ENCODE peak calls at places on chromosomes 2 and 18, in nine cellular contexts. One of them, this sample, is unnamed.
A peak's percentile ranks its signal among the peaks of the same experiment; 100 is the strongest.

GRCh38 chr2:1781291-1782080 is 37.2 kb upstream of the PXDN start:
- DNase-seq in prostate gland: no peak
- DNase-seq in cardiac muscle cell: no peak
- DNase-seq in epithelial cell of proximal tubule: no peak
- DNase-seq in fibroblast of lung: peak; percentile 55
- DNase-seq in HepG2: no peak
- DNase-seq in DND-41: no peak
- DNase-seq in CD8-positive, alpha-beta T cell: peak; percentile 33
- DNase-seq in PC-9: no peak
- DNase-seq in this sample: no peak

GRCh38 chr2:25692143-25692542 is 18.8 kb upstream of the DTNB start:
- DNase-seq in prostate gland: peak; percentile 82
- DNase-seq in cardiac muscle cell: no peak
- DNase-seq in epithelial cell of proximal tubule: no peak
- DNase-seq in fibroblast of lung: no peak
- DNase-seq in HepG2: peak; percentile 60
- DNase-seq in DND-41: no peak
- DNase-seq in CD8-positive, alpha-beta T cell: no peak
- DNase-seq in PC-9: peak; percentile 91
- DNase-seq in this sample: no peak

GRCh38 chr2:121898483-121898882 is 143.0 kb downstream of the TSN start:
- DNase-seq in prostate gland: no peak
- DNase-seq in cardiac muscle cell: no peak
- DNase-seq in epithelial cell of proximal tubule: peak; percentile 23
- DNase-seq in fibroblast of lung: peak; percentile 44
- DNase-seq in HepG2: no peak
- DNase-seq in DND-41: no peak
- DNase-seq in CD8-positive, alpha-beta T cell: no peak
- DNase-seq in PC-9: no peak
- DNase-seq in this sample: no peak

GRCh38 chr18:49833804-49834203 is 20.5 kb upstream of the ACAA2 start:
- DNase-seq in prostate gland: no peak
- DNase-seq in cardiac muscle cell: no peak
- DNase-seq in epithelial cell of proximal tubule: no peak
- DNase-seq in fibroblast of lung: no peak
- DNase-seq in HepG2: peak; percentile 46
- DNase-seq in DND-41: no peak
- DNase-seq in CD8-positive, alpha-beta T cell: no peak
- DNase-seq in PC-9: no peak
- DNase-seq in this sample: no peak

GRCh38 chr2:60412626-60413025 is 140.8 kb downstream of the BCL11A start:
- DNase-seq in prostate gland: no peak
- DNase-seq in cardiac muscle cell: no peak
- DNase-seq in epithelial cell of proximal tubule: no peak
- DNase-seq in fibroblast of lung: no peak
- DNase-seq in HepG2: no peak
- DNase-seq in DND-41: no peak
- DNase-seq in CD8-positive, alpha-beta T cell: no peak
- DNase-seq in PC-9: no peak
- DNase-seq in this sample: no peak

GRCh38 chr2:240395896-240396622 is 39.4 kb upstream of the GPC1 start:
- DNase-seq in prostate gland: no peak
- DNase-seq in cardiac muscle cell: no peak
- DNase-seq in epithelial cell of proximal tubule: no peak
- DNase-seq in fibroblast of lung: no peak
- DNase-seq in HepG2: no peak
- DNase-seq in DND-41: no peak
- DNase-seq in CD8-positive, alpha-beta T cell: no peak
- DNase-seq in PC-9: no peak
- DNase-seq in this sample: no peak

GRCh38 chr2:174492963-174493431 is 6.2 kb upstream of the GPR155 start:
- DNase-seq in prostate gland: no peak
- DNase-seq in cardiac muscle cell: no peak
- DNase-seq in epithelial cell of proximal tubule: no peak
- DNase-seq in fibroblast of lung: no peak
- DNase-seq in HepG2: no peak
- DNase-seq in DND-41: peak; percentile 80
- DNase-seq in CD8-positive, alpha-beta T cell: peak; percentile 34
- DNase-seq in PC-9: no peak
- DNase-seq in this sample: no peak

GRCh38 chr2:8028036-8028435 is 653.8 kb upstream of the ID2 start:
- DNase-seq in prostate gland: no peak
- DNase-seq in cardiac muscle cell: no peak
- DNase-seq in epithelial cell of proximal tubule: no peak
- DNase-seq in fibroblast of lung: no peak
- DNase-seq in HepG2: no peak
- DNase-seq in DND-41: no peak
- DNase-seq in CD8-positive, alpha-beta T cell: no peak
- DNase-seq in PC-9: no peak
- DNase-seq in this sample: no peak

GRCh38 chr18:10515456-10515855 is 10.4 kb upstream of the NAPG start:
- DNase-seq in prostate gland: no peak
- DNase-seq in cardiac muscle cell: no peak
- DNase-seq in epithelial cell of proximal tubule: no peak
- DNase-seq in fibroblast of lung: no peak
- DNase-seq in HepG2: no peak
- DNase-seq in DND-41: no peak
- DNase-seq in CD8-positive, alpha-beta T cell: no peak
- DNase-seq in PC-9: no peak
- DNase-seq in this sample: no peak

GRCh38 chr18:5414546-5414945 is 119.0 kb upstream of the ZBTB14 start:
- DNase-seq in prostate gland: no peak
- DNase-seq in cardiac muscle cell: peak; percentile 67
- DNase-seq in epithelial cell of proximal tubule: no peak
- DNase-seq in fibroblast of lung: no peak
- DNase-seq in HepG2: no peak
- DNase-seq in DND-41: no peak
- DNase-seq in CD8-positive, alpha-beta T cell: no peak
- DNase-seq in PC-9: no peak
- DNase-seq in this sample: no peak

GRCh38 chr18:45957100-45957499 is 10.0 kb downstream of the EPG5 start:
- DNase-seq in prostate gland: no peak
- DNase-seq in cardiac muscle cell: no peak
- DNase-seq in epithelial cell of proximal tubule: no peak
- DNase-seq in fibroblast of lung: peak; percentile 83
- DNase-seq in HepG2: no peak
- DNase-seq in DND-41: no peak
- DNase-seq in CD8-positive, alpha-beta T cell: no peak
- DNase-seq in PC-9: no peak
- DNase-seq in this sample: no peak

GRCh38 chr18:57015036-57015805 is 131.7 kb upstream of the BOD1L2 start:
- DNase-seq in prostate gland: no peak
- DNase-seq in cardiac muscle cell: no peak
- DNase-seq in epithelial cell of proximal tubule: no peak
- DNase-seq in fibroblast of lung: no peak
- DNase-seq in HepG2: no peak
- DNase-seq in DND-41: no peak
- DNase-seq in CD8-positive, alpha-beta T cell: no peak
- DNase-seq in PC-9: no peak
- DNase-seq in this sample: no peak

GRCh38 chr2:9163306-9164111 is 43.1 kb upstream of the ASAP2 start:
- DNase-seq in prostate gland: no peak
- DNase-seq in cardiac muscle cell: no peak
- DNase-seq in epithelial cell of proximal tubule: no peak
- DNase-seq in fibroblast of lung: peak; percentile 79
- DNase-seq in HepG2: no peak
- DNase-seq in DND-41: no peak
- DNase-seq in CD8-positive, alpha-beta T cell: no peak
- DNase-seq in PC-9: peak; percentile 85
- DNase-seq in this sample: no peak

GRCh38 chr2:97995026-97995733 is 568 bp downstream of the TMEM131 start:
- DNase-seq in prostate gland: peak; percentile 31
- DNase-seq in cardiac muscle cell: peak; percentile 79
- DNase-seq in epithelial cell of proximal tubule: no peak
- DNase-seq in fibroblast of lung: peak; percentile 38
- DNase-seq in HepG2: peak; percentile 30
- DNase-seq in DND-41: peak; percentile 59
- DNase-seq in CD8-positive, alpha-beta T cell: peak; percentile 30
- DNase-seq in PC-9: peak; percentile 45
- DNase-seq in this sample: no peak

GRCh38 chr2:127118038-127118437 is 11.1 kb upstream of the BIN1 start:
- DNase-seq in prostate gland: no peak
- DNase-seq in cardiac muscle cell: no peak
- DNase-seq in epithelial cell of proximal tubule: no peak
- DNase-seq in fibroblast of lung: no peak
- DNase-seq in HepG2: no peak
- DNase-seq in DND-41: no peak
- DNase-seq in CD8-positive, alpha-beta T cell: no peak
- DNase-seq in PC-9: no peak
- DNase-seq in this sample: no peak

GRCh38 chr18:72848534-72849237 is 19.1 kb downstream of the NETO1 start:
- DNase-seq in prostate gland: no peak
- DNase-seq in cardiac muscle cell: no peak
- DNase-seq in epithelial cell of proximal tubule: no peak
- DNase-seq in fibroblast of lung: peak; percentile 63
- DNase-seq in HepG2: no peak
- DNase-seq in DND-41: no peak
- DNase-seq in CD8-positive, alpha-beta T cell: no peak
- DNase-seq in PC-9: peak; percentile 91
- DNase-seq in this sample: no peak

GRCh38 chr2:43183743-43184142 is 42.7 kb downstream of the ZFP36L2 start:
- DNase-seq in prostate gland: no peak
- DNase-seq in cardiac muscle cell: no peak
- DNase-seq in epithelial cell of proximal tubule: no peak
- DNase-seq in fibroblast of lung: no peak
- DNase-seq in HepG2: no peak
- DNase-seq in DND-41: no peak
- DNase-seq in CD8-positive, alpha-beta T cell: no peak
- DNase-seq in PC-9: no peak
- DNase-seq in this sample: no peak

GRCh38 chr2:4937550-4937949 is 754.6 kb upstream of the SOX11 start:
- DNase-seq in prostate gland: no peak
- DNase-seq in cardiac muscle cell: peak; percentile 41
- DNase-seq in epithelial cell of proximal tubule: no peak
- DNase-seq in fibroblast of lung: peak; percentile 1
- DNase-seq in HepG2: no peak
- DNase-seq in DND-41: no peak
- DNase-seq in CD8-positive, alpha-beta T cell: no peak
- DNase-seq in PC-9: no peak
- DNase-seq in this sample: no peak

GRCh38 chr2:77270433-77270832 is 251.7 kb downstream of the LRRTM4 start:
- DNase-seq in prostate gland: no peak
- DNase-seq in cardiac muscle cell: no peak
- DNase-seq in epithelial cell of proximal tubule: peak; percentile 23
- DNase-seq in fibroblast of lung: peak; percentile 6
- DNase-seq in HepG2: no peak
- DNase-seq in DND-41: no peak
- DNase-seq in CD8-positive, alpha-beta T cell: no peak
- DNase-seq in PC-9: peak; percentile 41
- DNase-seq in this sample: no peak

GRCh38 chr2:134718956-134719814 is at the start of gene TMEM163:
- DNase-seq in prostate gland: no peak
- DNase-seq in cardiac muscle cell: peak; percentile 75
- DNase-seq in epithelial cell of proximal tubule: no peak
- DNase-seq in fibroblast of lung: no peak
- DNase-seq in HepG2: no peak
- DNase-seq in DND-41: no peak
- DNase-seq in CD8-positive, alpha-beta T cell: no peak
- DNase-seq in PC-9: no peak
- DNase-seq in this sample: no peak

GRCh38 chr2:74201596-74201995 is 3.2 kb downstream of the MTHFD2 start:
- DNase-seq in prostate gland: no peak
- DNase-seq in cardiac muscle cell: no peak
- DNase-seq in epithelial cell of proximal tubule: no peak
- DNase-seq in fibroblast of lung: peak; percentile 37
- DNase-seq in HepG2: no peak
- DNase-seq in DND-41: no peak
- DNase-seq in CD8-positive, alpha-beta T cell: no peak
- DNase-seq in PC-9: peak; percentile 33
- DNase-seq in this sample: peak; percentile 51

DNA sequence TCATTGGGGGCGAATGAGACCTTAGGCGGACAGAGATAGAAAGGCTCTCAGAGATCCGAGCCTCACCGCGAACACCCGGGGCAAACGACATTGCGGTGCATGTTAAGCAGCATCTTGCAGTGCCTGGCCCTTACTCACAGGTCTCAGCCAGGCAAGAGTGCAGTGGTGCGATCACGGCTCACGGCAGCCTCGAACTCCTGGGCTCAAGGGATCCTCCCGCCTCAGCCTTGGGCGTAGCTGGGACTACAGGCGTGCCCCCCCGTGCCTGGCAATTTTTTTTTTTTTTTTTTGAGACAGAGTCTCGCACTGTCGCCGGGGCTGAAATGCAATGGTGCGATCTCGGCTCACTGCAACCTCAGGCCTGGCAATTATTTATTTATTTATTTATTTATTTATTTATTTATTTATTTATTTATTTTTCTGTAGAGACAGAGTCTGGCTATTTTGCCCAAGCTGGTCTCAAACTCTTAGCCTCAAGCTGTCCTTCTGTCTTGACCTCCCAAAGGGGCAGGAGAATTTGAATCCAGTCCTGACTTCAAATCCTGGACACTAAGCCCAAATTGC is 1.3 kb downstream of the LAMA3 start:
- DNase-seq in prostate gland: no peak
- DNase-seq in cardiac muscle cell: no peak
- DNase-seq in epithelial cell of proximal tubule: no peak
- DNase-seq in fibroblast of lung: no peak
- DNase-seq in HepG2: no peak
- DNase-seq in DND-41: no peak
- DNase-seq in CD8-positive, alpha-beta T cell: no peak
- DNase-seq in PC-9: no peak
- DNase-seq in this sample: no peak
- H3K4me3 ChIP-seq in prostate gland: peak overlapping the region; percentile 50
- H3K4me3 ChIP-seq in cardiac muscle cell: no peak overlapping the region
- H3K4me3 ChIP-seq in epithelial cell of proximal tubule: peak overlapping the region; percentile 72
- H3K4me3 ChIP-seq in fibroblast of lung: no peak overlapping the region
- H3K4me3 ChIP-seq in HepG2: no peak overlapping the region
- H3K4me3 ChIP-seq in DND-41: no peak overlapping the region
- H3K4me3 ChIP-seq in CD8-positive, alpha-beta T cell: peak overlapping the region; percentile 24
- H3K4me3 ChIP-seq in PC-9: peak overlapping the region; percentile 67
- H3K4me3 ChIP-seq in this sample: no peak overlapping the region

GRCh38 chr2:192064459-192064858 is 130.3 kb downstream of the TMEFF2 start:
- DNase-seq in prostate gland: no peak
- DNase-seq in cardiac muscle cell: no peak
- DNase-seq in epithelial cell of proximal tubule: no peak
- DNase-seq in fibroblast of lung: no peak
- DNase-seq in HepG2: no peak
- DNase-seq in DND-41: no peak
- DNase-seq in CD8-positive, alpha-beta T cell: no peak
- DNase-seq in PC-9: no peak
- DNase-seq in this sample: no peak
- TF ChIP-seq CTCF in prostate gland: no peak
- TF ChIP-seq CTCF in cardiac muscle cell: no peak
- TF ChIP-seq CTCF in epithelial cell of proximal tubule: no peak
- TF ChIP-seq CTCF in fibroblast of lung: no peak
- TF ChIP-seq CTCF in HepG2: no peak
- TF ChIP-seq CTCF in DND-41: no peak
- TF ChIP-seq CTCF in CD8-positive, alpha-beta T cell: no peak
- TF ChIP-seq CTCF in PC-9: no peak
- TF ChIP-seq CTCF in this sample: no peak

GRCh38 chr2:62309465-62310091 is 113.7 kb downstream of the B3GNT2 start:
- DNase-seq in prostate gland: no peak
- DNase-seq in cardiac muscle cell: no peak
- DNase-seq in epithelial cell of proximal tubule: no peak
- DNase-seq in fibroblast of lung: no peak
- DNase-seq in HepG2: no peak
- DNase-seq in DND-41: peak; percentile 70
- DNase-seq in CD8-positive, alpha-beta T cell: peak; percentile 16
- DNase-seq in PC-9: no peak
- DNase-seq in this sample: no peak
- H3K4me3 ChIP-seq in prostate gland: no peak overlapping the region
- H3K4me3 ChIP-seq in cardiac muscle cell: no peak overlapping the region
- H3K4me3 ChIP-seq in epithelial cell of proximal tubule: no peak overlapping the region
- H3K4me3 ChIP-seq in fibroblast of lung: no peak overlapping the region
- H3K4me3 ChIP-seq in HepG2: no peak overlapping the region
- H3K4me3 ChIP-seq in DND-41: no peak overlapping the region
- H3K4me3 ChIP-seq in CD8-positive, alpha-beta T cell: no peak overlapping the region
- H3K4me3 ChIP-seq in PC-9: no peak overlapping the region
- H3K4me3 ChIP-seq in this sample: no peak overlapping the region

GRCh38 chr2:46091004-46091403 is 206.2 kb upstream of the EPAS1 start:
- DNase-seq in prostate gland: no peak
- DNase-seq in cardiac muscle cell: no peak
- DNase-seq in epithelial cell of proximal tubule: no peak
- DNase-seq in fibroblast of lung: no peak
- DNase-seq in HepG2: no peak
- DNase-seq in DND-41: no peak
- DNase-seq in CD8-positive, alpha-beta T cell: no peak
- DNase-seq in PC-9: no peak
- DNase-seq in this sample: no peak
- TF ChIP-seq CTCF in prostate gland: no peak
- TF ChIP-seq CTCF in cardiac muscle cell: no peak
- TF ChIP-seq CTCF in epithelial cell of proximal tubule: peak; percentile 6
- TF ChIP-seq CTCF in fibroblast of lung: no peak
- TF ChIP-seq CTCF in HepG2: peak; percentile 26
- TF ChIP-seq CTCF in DND-41: peak; percentile 11
- TF ChIP-seq CTCF in CD8-positive, alpha-beta T cell: no peak
- TF ChIP-seq CTCF in PC-9: peak; percentile 26
- TF ChIP-seq CTCF in this sample: no peak